ENCODE peak calls at places on chromosomes 6 and 20, in nine cellular contexts. L is ovary; R is CD4-positive, CD25-positive, alpha-beta regulatory T cell; I is cardiac muscle cell; D is mesenchymal stem cell; A is WERI-Rb-1; Z is heart right ventricle; G is left ventricle myocardium inferior; U is astrocyte. F is an unnamed sample.

GRCh38 chr6:52049252-52050050 is 38.0 kb downstream of the PKHD1 start:
- DNase-seq in L (no peak), R (peak; percentile 14), I (peak; percentile 55), D (peak; percentile 36), A (no peak), Z (no peak), G (no peak), U (peak; percentile 8), F (peak; percentile 21)

GRCh38 chr20:855466-856360 is 22.2 kb downstream of the FAM110A start:
- DNase-seq in L (no peak), R (no peak), I (no peak), D (no peak), A (no peak), Z (no peak), G (no peak), U (peak; percentile 22), F (no peak)

GRCh38 chr6:3693879-3694278 is 57.6 kb downstream of the PXDC1 start:
- DNase-seq in L (no peak), R (no peak), I (no peak), D (no peak), A (no peak), Z (no peak), G (no peak), U (no peak), F (no peak)

GRCh38 chr20:4555188-4555893 is 166.4 kb upstream of the PRND start:
- DNase-seq in L (no peak), R (no peak), I (no peak), D (peak; percentile 79), A (peak; percentile 27), Z (no peak), G (no peak), U (peak; percentile 76), F (no peak)

GRCh38 chr20:63752411-63753101 is 13.0 kb downstream of the SLC2A4RG start:
- DNase-seq in L (no peak), R (no peak), I (no peak), D (no peak), A (no peak), Z (no peak), G (no peak), U (no peak), F (peak; percentile 83)

GRCh38 chr6:71139249-71139648 is 149.4 kb upstream of the OGFRL1 start:
- DNase-seq in L (no peak), R (no peak), I (no peak), D (peak; percentile 45), A (no peak), Z (no peak), G (no peak), U (peak; percentile 67), F (no peak)

GRCh38 chr20:40966103-40966502 is 62.5 kb upstream of the TOP1 start:
- DNase-seq in L (no peak), R (no peak), I (peak; percentile 14), D (no peak), A (no peak), Z (no peak), G (no peak), U (no peak), F (peak; percentile 61)

GRCh38 chr6:33927551-33927950 is 123.7 kb upstream of the MLN start:
- DNase-seq in L (no peak), R (no peak), I (no peak), D (peak; percentile 48), A (no peak), Z (no peak), G (no peak), U (peak; percentile 63), F (no peak)

GRCh38 chr6:37027036-37027720 is 21.7 kb downstream of the FGD2 start:
- DNase-seq in L (no peak), R (no peak), I (no peak), D (no peak), A (no peak), Z (no peak), G (no peak), U (no peak), F (peak; percentile 27)

GRCh38 chr6:140542858-140543257 is 1168.4 kb upstream of the CITED2 start:
- DNase-seq in L (no peak), R (no peak), I (no peak), D (no peak), A (no peak), Z (no peak), G (no peak), U (no peak), F (no peak)

GRCh38 chr20:20210943-20211273 is 157.0 kb upstream of the INSM1 start:
- DNase-seq in L (no peak), R (no peak), I (no peak), D (no peak), A (no peak), Z (no peak), G (no peak), U (no peak), F (no peak)

GRCh38 chr6:140566706-140567330 is 1192.4 kb upstream of the CITED2 start:
- DNase-seq in L (no peak), R (no peak), I (peak; percentile 62), D (peak; percentile 67), A (no peak), Z (peak; percentile 15), G (no peak), U (peak; percentile 70), F (no peak)

GRCh38 chr20:58905236-58905635 is 52.7 kb downstream of the GNAS start:
- DNase-seq in L (no peak), R (no peak), I (no peak), D (no peak), A (no peak), Z (no peak), G (no peak), U (no peak), F (no peak)

GRCh38 chr6:12288844-12289654 is 1.1 kb upstream of the EDN1 start:
- DNase-seq in L (no peak), R (peak; percentile 41), I (peak; percentile 63), D (peak; percentile 75), A (peak; percentile 77), Z (peak; percentile 45), G (peak; percentile 16), U (peak; percentile 44), F (peak; percentile 83)

GRCh38 chr6:106519460-106520394 is 109.6 kb downstream of the RTN4IP1 start:
- DNase-seq in L (no peak), R (peak; percentile 80), I (no peak), D (peak; percentile 97), A (no peak), Z (no peak), G (no peak), U (peak; percentile 98), F (no peak)
- H3K4me3 ChIP-seq in L (no peak overlapping the region), R (peak overlapping the region; percentile 100), I (no peak overlapping the region), D (no peak overlapping the region), A (no peak overlapping the region), Z (no peak overlapping the region), G (no peak overlapping the region), U (peak overlapping the region; percentile 11), F (no peak overlapping the region)

DNA sequence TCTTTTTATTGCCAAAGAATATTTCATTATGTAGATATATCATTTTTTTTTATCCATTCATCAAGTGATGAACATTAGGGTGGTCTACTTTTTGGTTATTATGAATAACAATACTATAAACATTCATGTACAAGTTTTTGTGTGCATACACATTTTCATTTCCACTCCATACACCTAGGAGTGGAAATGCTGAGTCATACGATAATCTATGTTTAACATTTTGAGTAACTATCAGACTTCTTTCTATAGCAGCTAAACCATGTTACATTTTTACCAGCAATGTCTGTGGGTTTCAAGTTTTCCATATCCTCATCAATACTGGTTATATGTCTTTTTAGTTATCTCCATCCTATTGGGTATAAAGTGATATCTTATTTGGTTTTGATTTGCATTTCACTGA is 65.7 kb downstream of the PRSS35 start:
- DNase-seq in L (no peak), R (no peak), I (no peak), D (no peak), A (no peak), Z (no peak), G (no peak), U (no peak), F (no peak)
- H3K36me3 ChIP-seq in L (no peaks in the 10 kb centered on the region), R (no peaks in the 10 kb centered on the region), I (peaks cover 33% of the 10 kb centered on the region), D (no peaks in the 10 kb centered on the region), A (no peaks in the 10 kb centered on the region), Z (no peaks in the 10 kb centered on the region), G (no peaks in the 10 kb centered on the region), U (no peaks in the 10 kb centered on the region), F (no peaks in the 10 kb centered on the region)

DNA sequence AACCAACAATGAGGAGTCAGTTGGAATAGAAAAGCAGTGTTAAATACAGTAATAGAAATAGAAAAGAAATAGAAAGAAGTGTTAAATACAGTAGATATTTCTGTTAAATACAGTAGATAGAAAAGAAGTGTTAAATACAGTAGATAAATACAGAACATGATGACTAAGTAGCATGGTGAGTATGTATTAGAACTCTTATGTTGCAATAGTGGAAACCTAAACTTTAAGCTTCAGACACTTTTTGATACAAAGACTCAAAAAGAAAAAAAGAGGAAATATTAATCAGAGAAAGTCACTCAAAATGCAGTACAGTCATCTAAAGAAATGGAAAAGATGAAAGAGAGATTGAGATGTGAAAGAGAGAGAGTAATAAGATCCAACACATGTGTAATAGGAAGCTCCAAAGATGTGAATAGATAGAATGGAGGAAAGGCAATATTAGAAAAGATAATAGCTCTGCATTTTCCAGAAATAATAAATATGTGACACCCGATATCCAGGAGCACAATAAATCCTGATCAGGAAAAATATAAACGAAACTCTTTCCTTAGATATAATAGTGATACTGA is 131.5 kb upstream of the KCNK16 start:
- DNase-seq in L (no peak), R (no peak), I (no peak), D (no peak), A (no peak), Z (no peak), G (no peak), U (no peak), F (no peak)
- H3K4me3 ChIP-seq in L (no peak overlapping the region), R (no peak overlapping the region), I (no peak overlapping the region), D (no peak overlapping the region), A (no peak overlapping the region), Z (no peak overlapping the region), G (no peak overlapping the region), U (no peak overlapping the region), F (no peak overlapping the region)

GRCh38 chr20:37209661-37210314 is 30.4 kb upstream of the MROH8 start:
- DNase-seq in L (no peak), R (no peak), I (no peak), D (no peak), A (peak; percentile 24), Z (no peak), G (no peak), U (no peak), F (no peak)

GRCh38 chr20:37205130-37205529 is 25.8 kb upstream of the MROH8 start:
- DNase-seq in L (no peak), R (no peak), I (peak; percentile 14), D (no peak), A (peak; percentile 51), Z (no peak), G (no peak), U (no peak), F (no peak)

GRCh38 chr20:37207176-37207575 is 27.8 kb upstream of the MROH8 start:
- DNase-seq in L (peak; percentile 29), R (no peak), I (no peak), D (no peak), A (no peak), Z (no peak), G (no peak), U (no peak), F (no peak)

GRCh38 chr20:37204056-37204455 is 24.7 kb upstream of the MROH8 start:
- DNase-seq in L (peak; percentile 2), R (no peak), I (no peak), D (no peak), A (no peak), Z (no peak), G (no peak), U (no peak), F (no peak)

DNA sequence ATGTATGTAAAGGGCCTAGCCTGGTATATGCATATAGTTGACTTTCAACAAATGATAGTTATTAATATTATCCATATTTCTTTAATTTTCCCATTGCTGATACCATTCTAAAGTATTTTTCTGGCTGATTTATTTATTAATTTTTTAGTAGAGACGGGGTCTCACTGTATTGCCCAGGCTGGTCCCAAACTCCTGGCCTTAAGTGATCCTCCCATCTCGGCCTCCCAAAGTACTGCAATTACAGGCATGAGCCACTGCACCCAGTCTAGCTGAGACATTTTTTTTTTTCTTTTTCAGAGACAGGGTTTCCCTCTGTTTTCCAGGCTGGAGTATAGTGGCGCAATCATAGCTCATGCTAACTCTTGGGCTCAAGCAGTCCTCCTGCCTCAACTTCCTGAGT is 29.8 kb upstream of the MROH8 start:
- DNase-seq in L (no peak), R (no peak), I (no peak), D (no peak), A (no peak), Z (no peak), G (no peak), U (no peak), F (no peak)
- H3K36me3 ChIP-seq in L (no peaks in the 10 kb centered on the region), R (peaks cover 93% of the 10 kb centered on the region), I (peaks cover 53% of the 10 kb centered on the region), D (peaks cover 43% of the 10 kb centered on the region), A (peaks cover 100% of the 10 kb centered on the region), Z (peaks cover 7% of the 10 kb centered on the region), G (peaks cover 100% of the 10 kb centered on the region), U (peaks cover 44% of the 10 kb centered on the region), F (peaks cover 34% of the 10 kb centered on the region)